ENCODE peak calls at places on chromosomes 3 and 15, in seven cellular contexts. N, H, S, Q, F, P and J are unnamed samples.

GRCh38 chr15:89802231-89802928 is 12.3 kb downstream of the ANPEP start:
- DNase-seq in N (no peak), H (no peak), S (no peak), Q (no peak), F (no peak), P (no peak), J (no peak)

GRCh38 chr15:53110999-53111398 is 320.9 kb upstream of the ONECUT1 start:
- DNase-seq in N (no peak), H (no peak), S (no peak), Q (peak), F (no peak), P (no peak), J (no peak)

GRCh38 chr3:148861277-148861869 is 3.7 kb upstream of the CPA3 start:
- DNase-seq in N (no peak), H (peak), S (no peak), Q (peak), F (no peak), P (no peak), J (no peak)

GRCh38 chr3:159246385-159246784 is 444.5 kb downstream of the MFSD1 start:
- DNase-seq in N (no peak), H (no peak), S (no peak), Q (no peak), F (no peak), P (no peak), J (no peak)

GRCh38 chr3:113535898-113536297 is 3.5 kb downstream of the SIDT1 start:
- DNase-seq in N (no peak), H (no peak), S (no peak), Q (peak), F (no peak), P (no peak), J (no peak)

GRCh38 chr3:10015476-10015904 is 10.7 kb upstream of the FANCD2 start:
- DNase-seq in N (peak), H (peak), S (peak), Q (no peak), F (peak), P (peak), J (no peak)

GRCh38 chr3:46463868-46464241 is 850 bp downstream of the LTF start:
- DNase-seq in N (no peak), H (no peak), S (no peak), Q (no peak), F (no peak), P (no peak), J (no peak)

GRCh38 chr3:107428051-107428858 is 51.0 kb downstream of the CCDC54 start:
- DNase-seq in N (no peak), H (no peak), S (no peak), Q (no peak), F (no peak), P (no peak), J (no peak)

GRCh38 chr15:101250331-101250730 is 1.5 kb downstream of the CHSY1 start:
- DNase-seq in N (no peak), H (peak), S (no peak), Q (peak), F (no peak), P (no peak), J (no peak)

GRCh38 chr3:195015021-195015420 is 255.9 kb downstream of the XXYLT1 start:
- DNase-seq in N (no peak), H (peak), S (no peak), Q (no peak), F (no peak), P (no peak), J (no peak)

GRCh38 chr15:101504866-101505609 is 15.5 kb upstream of the PCSK6 start:
- DNase-seq in N (no peak), H (no peak), S (no peak), Q (no peak), F (no peak), P (peak), J (no peak)

GRCh38 chr3:160157321-160157720 is 67.9 kb upstream of the C3orf80 start:
- DNase-seq in N (no peak), H (no peak), S (no peak), Q (no peak), F (no peak), P (no peak), J (no peak)

GRCh38 chr3:111152506-111152905 is 80.9 kb downstream of the NECTIN3 start:
- DNase-seq in N (no peak), H (peak), S (no peak), Q (no peak), F (no peak), P (no peak), J (no peak)

GRCh38 chr15:55829826-55830225 is 86.9 kb upstream of the PRTG start:
- DNase-seq in N (no peak), H (no peak), S (no peak), Q (no peak), F (no peak), P (no peak), J (no peak)

GRCh38 chr15:44010114-44010513 is 183.3 kb downstream of the WDR76 start:
- DNase-seq in N (no peak), H (peak), S (no peak), Q (no peak), F (no peak), P (no peak), J (no peak)

GRCh38 chr3:53939081-53939582 is 47.5 kb upstream of the SELENOK start:
- DNase-seq in N (no peak), H (no peak), S (no peak), Q (peak), F (no peak), P (no peak), J (no peak)

GRCh38 chr3:33115024-33115768 is 1.4 kb downstream of the CRTAP start:
- DNase-seq in N (peak), H (peak), S (peak), Q (peak), F (peak), P (no peak), J (peak)

GRCh38 chr3:149620291-149621020 is 37.4 kb downstream of the WWTR1 start:
- DNase-seq in N (no peak), H (peak), S (no peak), Q (no peak), F (no peak), P (no peak), J (no peak)

GRCh38 chr3:20141306-20141705 is 44.7 kb downstream of the SGO1 start:
- DNase-seq in N (peak), H (no peak), S (no peak), Q (peak), F (no peak), P (no peak), J (no peak)

GRCh38 chr15:56917652-56918045 is 795 bp upstream of the TCF12 start:
- DNase-seq in N (no peak), H (no peak), S (no peak), Q (no peak), F (no peak), P (no peak), J (no peak)

GRCh38 chr15:99692825-99693224 is 40.4 kb downstream of the LYSMD4 start:
- DNase-seq in N (no peak), H (no peak), S (no peak), Q (no peak), F (no peak), P (no peak), J (no peak)

GRCh38 chr15:25478313-25478712 is 39.5 kb upstream of the UBE3A start:
- DNase-seq in N (no peak), H (no peak), S (no peak), Q (no peak), F (no peak), P (no peak), J (no peak)

GRCh38 chr3:105729662-105730061 is 139.2 kb downstream of the CBLB start:
- DNase-seq in N (no peak), H (peak), S (no peak), Q (no peak), F (no peak), P (no peak), J (no peak)

GRCh38 chr3:39166932-39167532 is 13.6 kb upstream of the CSRNP1 start:
- DNase-seq in N (peak), H (peak), S (peak), Q (no peak), F (no peak), P (no peak), J (peak)

GRCh38 chr3:11391930-11392688 is 119.9 kb downstream of the ATG7 start:
- DNase-seq in N (no peak), H (peak), S (no peak), Q (no peak), F (no peak), P (no peak), J (no peak)

GRCh38 chr3:15633159-15633558 is 31.6 kb downstream of the BTD start:
- DNase-seq in N (no peak), H (no peak), S (no peak), Q (peak), F (no peak), P (no peak), J (no peak)

GRCh38 chr3:15632212-15632580 is 30.7 kb downstream of the BTD start:
- DNase-seq in N (no peak), H (no peak), S (no peak), Q (no peak), F (no peak), P (no peak), J (no peak)

GRCh38 chr3:15629860-15630597 is 28.5 kb downstream of the BTD start:
- DNase-seq in N (peak), H (peak), S (peak), Q (peak), F (no peak), P (no peak), J (peak)

GRCh38 chr3:15630646-15631350 is 29.3 kb downstream of the BTD start:
- DNase-seq in N (no peak), H (peak), S (no peak), Q (no peak), F (no peak), P (no peak), J (no peak)

DNA sequence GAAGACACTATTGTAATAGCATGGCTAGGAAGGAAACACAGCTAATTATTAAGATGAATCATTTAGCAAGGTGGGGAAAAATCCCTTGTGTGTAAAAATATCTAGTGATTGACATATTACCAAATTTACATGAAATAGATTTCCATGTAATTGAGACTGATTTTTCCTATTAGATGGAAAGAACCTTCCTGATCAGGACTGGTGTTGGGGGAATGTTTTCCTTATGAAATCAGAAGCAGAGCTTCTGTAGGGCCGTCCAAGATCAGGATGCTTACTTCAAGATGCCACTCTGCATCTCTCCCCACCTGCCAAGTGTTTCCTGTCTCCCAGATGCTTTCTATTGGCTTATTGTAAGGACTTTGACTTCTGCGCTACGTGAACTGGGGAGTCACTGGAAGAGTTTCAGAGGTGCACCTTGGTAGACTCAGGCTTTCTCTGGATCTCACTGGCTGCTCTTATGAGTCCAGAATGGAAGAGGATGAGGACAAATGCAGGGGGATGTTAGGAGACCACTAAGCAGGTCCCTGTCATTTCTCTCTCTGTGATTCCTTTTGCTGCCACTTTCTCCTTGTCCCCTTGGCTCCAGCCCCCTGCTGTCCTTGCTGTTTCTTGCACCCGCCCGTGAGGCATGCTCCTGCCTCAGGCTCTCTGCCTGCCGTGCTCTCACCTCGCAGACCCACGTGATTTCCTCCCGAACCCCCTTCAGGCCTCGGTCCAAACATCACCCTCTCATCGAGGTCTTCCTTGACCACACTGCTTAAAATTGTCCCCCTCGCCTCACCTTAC is 30.1 kb downstream of the BTD start:
- DNase-seq in N (no peak), H (no peak), S (no peak), Q (no peak), F (no peak), P (no peak), J (no peak)
- TF ChIP-seq CTCF in N (no peak), H (no peak), S (no peak), Q (no peak), F (no peak), P (no peak), J (no peak)

DNA sequence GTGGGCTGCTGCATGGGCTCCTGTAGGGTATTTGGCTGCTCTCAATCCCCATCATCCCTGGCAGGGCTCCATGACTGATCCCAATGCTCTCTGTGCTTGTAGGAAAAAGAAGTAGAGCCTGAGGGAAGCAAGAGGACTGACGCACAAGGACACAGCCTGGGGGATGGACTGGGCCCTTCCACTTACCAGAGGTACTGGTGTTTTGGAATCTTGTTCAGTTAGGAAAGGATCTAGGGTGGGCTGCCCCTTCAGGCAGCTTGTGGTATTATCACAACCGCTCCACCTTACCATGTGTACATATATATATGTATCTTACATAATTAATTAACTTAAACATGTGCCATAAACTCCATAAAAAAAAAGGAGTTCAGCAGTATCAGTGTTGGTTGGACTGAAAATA is 1.3 kb downstream of the SLC28A2 start:
- DNase-seq in N (no peak), H (no peak), S (no peak), Q (peak), F (no peak), P (no peak), J (no peak)
- TF ChIP-seq CTCF in N (no peak), H (peak), S (no peak), Q (peak), F (no peak), P (no peak), J (peak)

GRCh38 chr3:17025594-17026139 is 140.9 kb downstream of the PLCL2 start:
- DNase-seq in N (no peak), H (no peak), S (no peak), Q (no peak), F (no peak), P (no peak), J (no peak)
- TF ChIP-seq CTCF in N (no peak), H (no peak), S (no peak), Q (no peak), F (no peak), P (no peak), J (no peak)

GRCh38 chr3:146655333-146655996 is 50.3 kb upstream of the PLSCR5 start:
- DNase-seq in N (no peak), H (no peak), S (no peak), Q (no peak), F (no peak), P (no peak), J (no peak)
- TF ChIP-seq CTCF in N (no peak), H (no peak), S (no peak), Q (no peak), F (no peak), P (no peak), J (no peak)

DNA sequence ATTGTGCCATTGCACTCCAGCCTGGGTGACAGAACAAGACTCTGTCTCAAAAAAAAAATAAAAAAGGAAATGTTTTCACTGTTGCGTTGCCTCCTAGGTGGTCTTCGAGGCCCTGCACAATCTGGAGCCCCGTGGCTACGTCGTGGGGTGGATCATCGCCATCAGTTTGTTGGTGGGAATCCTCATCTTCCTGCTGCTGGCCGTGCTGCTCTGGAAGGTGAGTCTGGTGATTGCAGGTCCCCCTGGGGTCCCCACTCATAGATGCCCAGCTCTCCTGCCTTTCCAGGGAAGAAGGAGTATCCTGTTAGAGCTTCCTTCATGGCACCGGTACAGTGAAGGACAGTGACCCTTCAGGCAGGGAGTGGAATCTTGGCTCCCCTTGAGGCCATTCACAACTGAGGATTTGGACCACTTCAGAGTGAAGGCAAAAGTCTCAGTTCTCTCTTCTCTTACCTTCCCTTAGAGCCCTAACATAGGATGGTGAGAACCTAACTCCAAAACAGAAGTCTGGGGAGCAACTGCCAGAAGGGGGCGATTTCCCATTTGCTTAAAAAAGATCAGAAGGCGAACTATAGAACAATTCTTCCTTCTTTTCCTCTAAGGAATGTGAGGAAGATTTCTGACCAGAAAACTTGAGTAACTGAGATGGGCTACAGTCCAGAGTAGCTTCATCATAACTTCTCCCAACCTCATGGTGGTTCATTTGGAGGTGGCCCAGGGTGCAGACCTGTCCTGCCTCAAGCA is 57.8 kb upstream of the CTDSPL start:
- DNase-seq in N (no peak), H (no peak), S (no peak), Q (no peak), F (no peak), P (no peak), J (no peak)
- TF ChIP-seq CTCF in N (no peak), H (no peak), S (no peak), Q (peak), F (no peak), P (no peak), J (no peak)

DNA sequence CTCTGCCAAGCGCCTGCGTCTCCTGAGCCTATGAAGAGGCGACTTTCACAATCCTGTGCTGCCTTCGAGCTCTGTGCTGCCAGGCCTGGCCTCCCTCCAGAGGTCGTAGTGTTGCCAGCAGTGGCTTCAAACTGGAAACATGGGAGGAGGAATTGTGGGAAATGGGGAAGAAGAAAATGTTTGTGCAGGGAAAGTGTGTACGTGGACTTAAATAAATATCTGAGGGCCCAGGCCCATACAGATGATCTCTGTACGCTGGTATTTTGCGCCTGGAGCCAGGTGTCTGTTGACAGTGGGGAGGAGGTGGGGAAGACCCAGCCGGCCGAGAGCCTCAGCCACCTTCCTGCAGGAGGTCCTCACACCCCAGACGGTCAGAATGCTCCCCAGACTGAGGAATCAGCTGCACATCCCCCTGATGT is 44.6 kb downstream of the ZBTB38 start:
- DNase-seq in N (peak), H (peak), S (peak), Q (peak), F (peak), P (peak), J (no peak)
- TF ChIP-seq CTCF in N (no peak), H (no peak), S (no peak), Q (no peak), F (no peak), P (no peak), J (no peak)

GRCh38 chr3:76505202-76505875 is 534.6 kb upstream of the ROBO2 start:
- DNase-seq in N (no peak), H (no peak), S (no peak), Q (no peak), F (no peak), P (no peak), J (no peak)
- TF ChIP-seq CTCF in N (no peak), H (no peak), S (no peak), Q (no peak), F (no peak), P (no peak), J (no peak)

DNA sequence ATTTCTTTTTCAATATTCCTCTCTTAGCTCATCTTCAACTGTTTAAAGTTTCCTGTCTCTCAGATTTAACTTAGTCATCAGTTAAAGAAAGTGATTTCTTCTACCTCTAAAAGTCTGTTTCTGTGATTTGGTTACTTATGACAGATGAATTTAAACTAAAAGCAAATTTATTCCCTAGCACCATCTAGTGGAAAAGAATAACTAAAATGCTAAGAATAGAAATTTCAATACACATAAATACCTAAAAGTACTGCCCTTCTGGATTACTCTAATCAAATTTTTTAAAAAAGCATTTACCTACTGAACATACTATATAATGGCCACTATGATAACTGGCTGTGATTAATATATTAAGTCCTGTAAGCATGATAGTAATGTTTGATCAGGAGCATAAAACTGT is 14.0 kb upstream of the ZCWPW2 start:
- DNase-seq in N (no peak), H (peak), S (no peak), Q (no peak), F (no peak), P (no peak), J (no peak)
- TF ChIP-seq CTCF in N (no peak), H (peak), S (no peak), Q (peak), F (peak), P (peak), J (peak)